ENCODE peak calls at places on chromosomes 11 and 22, in nine cellular contexts. K, A, L, N, P, W, Y, B and Q are unnamed samples.

GRCh38 chr11:8739309-8739793 is 56.8 kb downstream of the RPL27A start:
- DNase-seq in L (no peak), K (no peak), Y (no peak), N (no peak), A (no peak), P (no peak), B (no peak), W (no peak), Q (no peak)

GRCh38 chr11:19595840-19596751 is 116.5 kb upstream of the NAV2 start:
- DNase-seq in W (peak), K (no peak), A (peak), P (no peak), N (no peak), L (no peak), B (no peak), Y (no peak), Q (peak)

GRCh38 chr11:8658210-8658968 is 24.1 kb downstream of the TRIM66 start:
- DNase-seq in Y (no peak), A (no peak), K (no peak), W (peak), N (peak), L (no peak), B (no peak), P (no peak), Q (no peak)

GRCh38 chr22:19291218-19291579 is 320 bp downstream of the CLTCL1 start:
- DNase-seq in Y (peak), N (peak), W (peak), L (peak), K (no peak), B (no peak), P (no peak), A (peak), Q (no peak)

GRCh38 chr22:44807915-44808690 is 55.7 kb downstream of the ARHGAP8 start:
- DNase-seq in Y (peak), N (peak), L (no peak), B (no peak), W (no peak), A (no peak), K (no peak), P (no peak), Q (no peak)

GRCh38 chr22:40748388-40748970 is 69.2 kb downstream of the MCHR1 start:
- DNase-seq in W (no peak), Y (no peak), B (no peak), N (no peak), L (no peak), K (no peak), P (no peak), A (no peak), Q (no peak)

GRCh38 chr11:131354251-131354701 is 16.1 kb upstream of the NTM start:
- DNase-seq in N (no peak), B (no peak), W (no peak), A (no peak), P (no peak), Y (no peak), K (no peak), L (no peak), Q (peak)

GRCh38 chr22:40757071-40757470 is 62.1 kb downstream of the SLC25A17 start:
- DNase-seq in L (no peak), P (no peak), N (no peak), W (peak), Y (no peak), A (peak), K (no peak), B (no peak), Q (no peak)

GRCh38 chr11:64028398-64029115 is 7.2 kb upstream of the FLRT1 start:
- DNase-seq in Y (peak), N (peak), K (no peak), A (no peak), L (no peak), P (no peak), W (no peak), B (no peak), Q (no peak)

GRCh38 chr11:43643898-43644625 is 36.5 kb upstream of the HSD17B12 start:
- DNase-seq in B (peak), L (peak), K (no peak), A (peak), N (peak), P (peak), W (peak), Y (peak), Q (peak)

GRCh38 chr11:4916581-4916980 is 2.6 kb downstream of the OR51G2 start:
- DNase-seq in P (no peak), Y (no peak), B (no peak), K (peak), L (no peak), N (no peak), W (no peak), A (no peak), Q (no peak)

GRCh38 chr22:26892401-26893033 is 235.1 kb downstream of the MIAT start:
- DNase-seq in L (no peak), Y (peak), W (peak), K (no peak), B (no peak), A (no peak), P (peak), N (no peak), Q (peak)

GRCh38 chr11:44564653-44565007 is 833 bp upstream of the CD82 start:
- DNase-seq in P (peak), A (peak), L (peak), B (peak), K (peak), W (peak), Y (peak), N (no peak), Q (peak)

GRCh38 chr11:119218141-119218878 is 12.2 kb downstream of the CBL start:
- DNase-seq in P (no peak), Y (no peak), W (peak), B (no peak), N (no peak), A (peak), L (no peak), K (peak), Q (peak)

GRCh38 chr22:38138961-38139360 is 28.5 kb upstream of the BAIAP2L2 start:
- DNase-seq in Y (no peak), N (no peak), A (no peak), W (no peak), L (no peak), P (no peak), K (no peak), B (no peak), Q (no peak)

GRCh38 chr22:40721266-40721665 is 42.0 kb downstream of the MCHR1 start:
- DNase-seq in W (peak), L (no peak), N (peak), K (no peak), B (no peak), P (no peak), A (peak), Y (no peak), Q (no peak)

DNA sequence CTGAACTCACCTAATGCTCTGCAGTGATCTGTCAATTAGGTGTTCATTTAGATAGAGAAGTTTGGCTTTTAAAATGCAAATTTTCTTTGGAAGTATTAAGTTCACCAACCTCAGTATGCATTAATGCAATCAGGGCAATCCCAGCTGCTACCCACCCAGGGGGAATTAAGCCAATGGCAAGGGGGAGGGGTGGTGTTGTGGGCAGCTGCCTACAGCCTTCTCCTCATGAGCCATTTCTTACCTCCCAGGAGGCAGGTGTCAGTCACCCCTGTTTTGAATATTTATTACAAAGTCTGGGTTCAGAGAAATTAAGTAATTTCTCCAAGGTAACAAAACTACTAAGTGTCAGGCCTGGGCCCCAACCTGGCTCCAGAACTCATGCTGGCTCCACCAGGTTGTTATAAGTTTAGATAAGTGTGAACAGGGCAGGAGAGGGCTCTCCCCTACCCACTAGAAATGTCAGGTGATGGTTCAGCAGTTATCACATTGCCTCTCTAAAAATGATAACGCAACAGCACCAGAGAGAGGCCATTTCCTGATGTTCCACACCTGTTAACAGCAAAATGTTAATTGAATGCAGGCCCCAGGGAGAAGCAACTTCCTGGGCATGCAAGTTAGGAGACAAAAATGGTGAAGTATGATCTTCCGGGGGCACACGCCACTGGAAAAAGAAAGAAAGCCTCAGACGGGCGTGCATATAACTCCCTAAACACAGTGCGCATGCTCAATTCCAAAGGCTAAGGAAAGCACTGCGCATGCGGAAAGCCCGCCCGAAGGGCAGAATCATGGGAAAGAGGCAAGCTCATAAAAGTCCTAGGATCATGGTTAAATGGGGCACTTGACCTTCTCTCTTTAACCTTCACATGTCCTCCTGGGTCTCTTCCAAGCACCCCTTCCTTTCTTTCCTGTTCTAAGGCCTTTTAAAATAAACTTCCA is 35.4 kb upstream of the GNAZ start:
- DNase-seq in W (no peak), P (no peak), B (no peak), L (no peak), Y (no peak), A (no peak), N (no peak), K (no peak), Q (no peak)
- TF ChIP-seq CTCF in W (no peak), P (no peak), B (no peak), L (no peak), Y (no peak), A (no peak), N (no peak), K (no peak), Q (no peak)

GRCh38 chr11:27290261-27290660 is 72.8 kb downstream of the CCDC34 start:
- DNase-seq in Y (no peak), W (peak), N (no peak), K (no peak), B (no peak), P (no peak), A (no peak), L (no peak), Q (no peak)
- H3K4me3 ChIP-seq in Y (no peak), W (no peak), N (no peak), K (no peak), B (no peak), P (no peak), A (no peak), L (no peak), Q (no peak)

DNA sequence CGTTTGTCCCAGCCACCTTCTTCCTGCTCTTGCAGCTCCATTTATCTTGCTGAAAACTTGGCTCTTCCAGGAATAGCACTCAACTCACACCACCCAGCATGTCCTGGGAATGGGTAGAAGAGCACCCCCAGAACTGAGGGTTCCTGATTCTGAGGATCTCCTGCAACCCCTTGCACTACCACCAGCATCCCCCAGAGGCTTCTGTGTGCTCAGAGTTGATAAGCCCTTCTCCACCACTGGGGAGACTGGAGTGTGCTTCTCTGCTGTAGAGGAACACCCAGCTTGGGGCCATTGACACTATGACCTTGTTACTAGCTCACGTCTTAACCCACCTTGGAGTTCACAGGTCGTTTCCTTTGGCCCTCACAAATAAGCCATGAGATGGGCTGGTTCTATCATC is 121.0 kb downstream of the GRIK4 start:
- DNase-seq in K (no peak), W (no peak), N (no peak), P (no peak), L (no peak), Y (no peak), A (no peak), B (no peak), Q (no peak)
- TF ChIP-seq CTCF in K (peak), W (peak), N (peak), P (no peak), L (no peak), Y (no peak), A (no peak), B (no peak), Q (peak)

DNA sequence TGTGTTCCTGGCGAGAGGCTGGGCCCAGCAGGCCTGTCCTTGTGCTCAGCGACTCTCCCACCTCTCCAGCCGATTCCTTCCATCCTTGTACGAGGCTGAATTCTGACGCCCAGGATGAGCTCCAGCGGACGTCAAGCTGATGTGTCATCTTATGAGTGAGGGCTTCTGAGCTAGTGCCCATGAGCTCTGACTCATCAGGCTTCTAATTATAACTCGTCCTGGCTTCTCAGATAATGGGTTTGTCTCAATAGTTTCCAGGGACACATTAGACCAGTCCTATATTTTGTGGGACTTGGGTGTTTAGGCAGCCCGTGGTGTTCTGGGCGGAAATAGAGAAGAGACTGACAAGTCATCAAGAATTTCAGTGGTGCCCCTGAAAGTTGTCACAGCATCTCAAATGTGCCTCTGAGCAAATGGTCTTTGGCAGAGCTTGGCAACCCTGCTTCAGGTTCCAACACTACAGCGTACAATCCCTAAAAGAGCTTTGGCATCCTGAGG is 108.2 kb upstream of the CD44 start:
- DNase-seq in B (no peak), K (peak), N (no peak), P (peak), Y (no peak), W (peak), A (peak), L (no peak), Q (peak)
- H3K4me3 ChIP-seq in B (no peak), K (no peak), N (no peak), P (no peak), Y (no peak), W (no peak), A (no peak), L (no peak), Q (no peak)

DNA sequence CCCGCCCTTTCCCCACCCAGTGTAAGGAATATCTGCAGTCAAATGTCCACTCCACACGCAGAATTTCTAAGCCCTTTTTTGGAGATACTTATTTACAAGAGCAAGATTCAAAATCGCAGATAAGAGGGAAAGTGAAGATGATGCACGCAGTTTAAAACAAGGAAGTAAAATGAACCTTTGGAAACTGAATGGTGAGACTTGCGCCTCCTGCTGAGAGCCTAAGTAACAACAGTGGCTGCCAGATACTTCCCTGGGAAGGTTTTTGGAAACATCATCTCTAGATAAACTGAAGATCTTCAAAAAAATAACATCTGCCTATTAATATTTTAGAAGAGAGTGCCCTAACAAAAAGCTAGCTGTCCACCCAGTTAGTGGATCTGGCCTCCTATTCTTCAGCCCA is 963.1 kb upstream of the FAT3 start:
- DNase-seq in W (no peak), P (no peak), K (no peak), Y (no peak), N (peak), A (no peak), B (no peak), L (no peak), Q (no peak)
- TF ChIP-seq CTCF in W (no peak), P (no peak), K (no peak), Y (no peak), N (peak), A (no peak), B (no peak), L (no peak), Q (no peak)

DNA sequence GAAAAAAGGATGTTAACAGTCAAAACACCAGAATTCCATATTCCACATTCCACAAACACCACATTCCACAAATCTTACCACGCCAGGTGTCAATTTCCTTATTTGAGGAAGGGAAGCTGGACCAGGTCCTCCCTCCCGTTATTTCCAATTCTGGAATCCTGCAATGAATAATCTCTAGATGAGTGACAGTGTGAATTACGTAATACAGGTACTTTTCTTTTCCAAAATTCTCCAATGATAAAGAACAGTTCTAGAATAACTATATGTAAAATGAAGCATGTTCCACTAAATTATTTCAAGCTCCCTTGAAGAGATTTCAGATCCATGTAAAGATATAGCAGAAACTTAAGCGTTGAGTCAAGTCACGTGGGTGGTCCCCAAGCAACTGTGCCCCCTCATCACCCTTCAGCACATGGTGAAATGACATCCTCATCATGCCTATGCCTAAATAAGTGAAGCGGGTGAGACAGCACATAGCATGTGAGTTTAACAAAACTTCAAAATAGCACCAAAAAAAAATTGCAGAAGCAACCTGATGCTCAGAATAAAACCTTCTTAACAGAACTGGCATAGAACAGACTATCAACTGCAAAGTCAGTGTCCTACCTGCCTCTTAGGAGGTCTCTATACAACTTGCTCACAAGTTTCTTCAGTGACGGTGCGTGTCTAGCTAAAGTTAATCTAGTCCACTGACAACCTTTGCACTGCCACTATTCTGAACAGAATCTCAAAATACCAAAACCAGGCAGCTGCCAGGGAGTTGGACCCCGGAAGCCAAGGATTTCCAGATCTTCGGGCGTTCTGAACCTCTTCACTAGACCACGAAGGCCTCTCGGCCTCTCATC is 875 bp downstream of the NFRKB start:
- DNase-seq in A (no peak), L (no peak), N (no peak), Y (no peak), K (no peak), P (no peak), B (no peak), W (no peak), Q (no peak)
- H3K4me3 ChIP-seq in A (peak), L (peak), N (peak), Y (peak), K (peak), P (peak), B (peak), W (peak), Q (peak)

GRCh38 chr11:16191212-16191851 is 165.0 kb downstream of the SOX6 start:
- DNase-seq in N (no peak), P (no peak), B (no peak), L (no peak), K (no peak), W (no peak), A (no peak), Y (no peak), Q (no peak)
- TF ChIP-seq CTCF in N (no peak), P (no peak), B (no peak), L (no peak), K (peak), W (no peak), A (no peak), Y (no peak), Q (no peak)

GRCh38 chr22:42039271-42039670 is 31.3 kb downstream of the NAGA start:
- DNase-seq in K (no peak), W (peak), L (no peak), Y (no peak), P (no peak), A (no peak), B (no peak), N (no peak), Q (no peak)

DNA sequence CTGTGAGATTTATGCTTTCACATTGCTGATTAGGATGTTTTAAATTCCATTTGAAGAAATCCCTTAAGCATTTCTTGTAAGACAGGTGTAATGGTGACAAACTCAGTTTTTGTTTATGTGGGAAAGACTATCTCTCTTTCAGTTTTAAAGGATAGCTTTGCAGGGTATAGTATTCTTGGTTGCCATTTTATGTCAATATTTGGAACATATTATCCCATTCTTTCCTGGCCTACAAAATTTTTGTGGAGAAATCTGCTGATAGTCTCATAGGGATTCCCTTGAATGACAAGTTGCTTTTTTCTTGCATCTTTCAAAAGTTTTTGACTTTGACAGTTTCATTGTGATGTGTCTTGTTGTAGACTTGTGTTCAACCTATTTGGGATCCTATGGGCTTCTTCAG is 28.8 kb downstream of the NAGA start:
- DNase-seq in A (no peak), B (no peak), N (no peak), L (no peak), Y (no peak), K (no peak), W (no peak), P (no peak), Q (no peak)
- H3K4me3 ChIP-seq in A (no peak), B (no peak), N (no peak), L (no peak), Y (no peak), K (no peak), W (no peak), P (no peak), Q (no peak)

GRCh38 chr11:11659567-11660341 is 37.9 kb upstream of the GALNT18 start:
- DNase-seq in N (no peak), A (no peak), K (no peak), W (no peak), B (no peak), P (no peak), Y (no peak), L (no peak), Q (no peak)
- TF ChIP-seq CTCF in N (peak), A (no peak), K (peak), W (no peak), B (no peak), P (no peak), Y (no peak), L (no peak), Q (peak)